ENCODE peak calls at places on chromosomes 5 and 9, in four cellular contexts. O is A549, C is H1, B is K562. U is an unnamed sample.

GRCh38 chr5:169628891-169629290 is 8.2 kb upstream of the DOCK2 start:
- DNase-seq in B (no peak), O (no peak), C (no peak), U (peak; percentile 86)

GRCh38 chr5:153569036-153569435 is 78.6 kb downstream of the GRIA1 start:
- DNase-seq in C (no peak), B (no peak), O (no peak), U (peak; percentile 46)

GRCh38 chr5:143682788-143683419 is 129.1 kb upstream of the HMHB1 start:
- DNase-seq in B (no peak), O (no peak), C (no peak), U (peak; percentile 37)

GRCh38 chr5:93193756-93194155 is 387.3 kb downstream of the NR2F1-AS1 start:
- DNase-seq in C (no peak), B (no peak), O (no peak), U (peak; percentile 36)

GRCh38 chr9:93317495-93318094 is 133.7 kb downstream of the WNK2 start:
- DNase-seq in C (no peak), B (no peak), O (no peak), U (no peak)

GRCh38 chr9:117662651-117663050 is 41.6 kb upstream of the TLR4 start:
- DNase-seq in B (no peak), C (no peak), O (no peak), U (no peak)

GRCh38 chr5:146081685-146082084 is 23.7 kb downstream of the PLAC8L1 start:
- DNase-seq in C (no peak), B (no peak), O (no peak), U (no peak)

GRCh38 chr9:113617550-113617949 is 154.0 kb downstream of the RGS3 start:
- DNase-seq in B (no peak), C (no peak), O (no peak), U (no peak)

GRCh38 chr5:78899922-78900362 is 85.2 kb downstream of the ARSB start:
- DNase-seq in O (peak; percentile 50), C (peak; percentile 79), B (peak; percentile 66), U (peak; percentile 67)

GRCh38 chr9:128323192-128323730 is 622 bp downstream of the COQ4 start:
- DNase-seq in O (no peak), B (no peak), C (no peak), U (peak; percentile 63)

GRCh38 chr9:34463098-34463900 is 4.7 kb downstream of the DNAI1 start:
- DNase-seq in C (no peak), O (peak; percentile 11), B (no peak), U (peak; percentile 60)

GRCh38 chr5:105504-106080 is 13.6 kb downstream of the PLEKHG4B start:
- DNase-seq in C (no peak), O (no peak), B (no peak), U (no peak)

GRCh38 chr5:107464403-107464802 is 206.3 kb downstream of the EFNA5 start:
- DNase-seq in B (no peak), C (no peak), O (no peak), U (no peak)

GRCh38 chr5:179258001-179258921 is 87.0 kb downstream of the ADAMTS2 start:
- DNase-seq in O (no peak), C (no peak), B (no peak), U (no peak)

GRCh38 chr9:88326936-88327335 is 61.3 kb upstream of the SPIN1 start:
- DNase-seq in B (no peak), C (no peak), O (no peak), U (no peak)

GRCh38 chr9:134375430-134376385 is 49.5 kb downstream of the RXRA start:
- DNase-seq in B (peak; percentile 39), C (no peak), O (peak; percentile 33), U (no peak)

DNA sequence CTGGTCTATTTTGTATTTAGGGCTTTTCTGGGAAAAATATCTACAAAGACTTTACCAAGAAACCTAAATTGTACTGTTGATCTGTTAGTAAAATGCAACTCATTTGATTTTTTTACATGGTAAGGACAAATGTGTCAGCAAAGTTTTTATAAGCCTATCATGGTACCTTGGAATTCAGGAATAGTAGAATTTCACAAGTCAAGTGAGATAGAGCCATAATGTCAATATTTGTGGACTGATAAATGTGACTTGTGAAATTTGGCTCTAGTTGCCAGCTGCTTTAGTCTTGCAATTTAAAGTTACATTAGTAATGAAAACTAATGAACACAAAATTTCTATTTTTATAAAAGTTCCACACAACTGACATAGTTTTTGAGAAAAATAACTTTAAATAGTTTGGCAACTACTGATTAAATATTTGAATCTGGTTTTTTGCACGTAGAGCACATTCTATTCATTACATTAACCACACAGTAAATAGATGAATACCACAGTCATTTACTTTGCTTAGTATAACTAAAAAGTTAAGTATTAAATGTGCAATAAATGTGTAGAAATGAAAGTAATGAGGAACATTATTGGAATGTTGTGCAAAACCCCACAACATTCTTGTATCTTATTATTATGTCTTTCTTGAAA is 41.2 kb upstream of the RIOK2 start:
- DNase-seq in O (peak; percentile 5), B (no peak), C (no peak), U (peak; percentile 61)
- TF ChIP-seq MAFK in O (no peak), B (no peak), C (no peak), U (peak; percentile 14)

DNA sequence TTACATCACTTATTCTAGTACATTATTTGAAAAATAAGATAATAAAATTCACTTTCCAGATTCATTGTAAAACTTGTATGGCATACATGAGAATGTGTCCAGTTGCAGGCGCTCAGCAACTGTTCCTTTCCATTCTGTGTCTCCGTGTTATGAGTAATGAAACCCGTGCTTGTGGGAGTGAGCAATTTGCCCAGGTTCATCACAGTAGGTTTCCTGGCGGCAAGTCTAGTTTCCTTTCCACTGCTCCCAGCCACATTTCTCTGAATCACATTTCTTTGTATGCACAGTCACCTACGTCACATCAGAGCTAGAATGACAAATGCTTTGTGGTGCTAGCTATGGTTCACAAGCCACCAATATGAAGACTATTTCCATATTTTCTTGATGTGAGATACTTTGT is 39.9 kb downstream of the MOCS2 start:
- DNase-seq in C (no peak), O (no peak), B (no peak), U (peak; percentile 83)
- TF ChIP-seq USF2 in C (no peak), O (no peak), B (no peak), U (no peak)

GRCh38 chr9:3321186-3321585 is 204.6 kb downstream of the RFX3 start:
- DNase-seq in O (no peak), B (no peak), C (no peak), U (no peak)

GRCh38 chr9:3329361-3329760 is 196.4 kb downstream of the RFX3 start:
- DNase-seq in B (no peak), C (no peak), O (no peak), U (peak; percentile 67)

DNA sequence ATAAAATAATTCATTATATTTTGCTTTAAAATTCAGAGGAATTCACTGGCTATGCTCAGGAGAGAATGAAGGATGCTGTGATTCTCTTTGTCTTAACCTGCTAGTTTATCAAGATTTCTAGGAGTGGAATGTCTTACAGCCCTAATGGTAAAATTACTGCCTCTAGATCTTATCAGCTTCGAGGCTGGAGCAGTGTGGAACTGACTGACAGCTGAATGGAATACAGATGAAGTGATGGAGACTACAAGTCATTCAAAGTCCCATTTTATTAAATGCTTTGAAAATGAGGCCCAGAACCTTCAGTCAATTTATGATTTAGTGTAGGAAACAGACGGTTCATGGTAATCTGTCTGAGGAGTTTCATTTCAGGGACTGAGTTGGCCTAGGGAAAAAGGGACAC is 202.1 kb downstream of the RFX3 start:
- DNase-seq in C (no peak), B (no peak), O (no peak), U (no peak)
- TF ChIP-seq MAFK in C (no peak), B (no peak), O (no peak), U (no peak)

DNA sequence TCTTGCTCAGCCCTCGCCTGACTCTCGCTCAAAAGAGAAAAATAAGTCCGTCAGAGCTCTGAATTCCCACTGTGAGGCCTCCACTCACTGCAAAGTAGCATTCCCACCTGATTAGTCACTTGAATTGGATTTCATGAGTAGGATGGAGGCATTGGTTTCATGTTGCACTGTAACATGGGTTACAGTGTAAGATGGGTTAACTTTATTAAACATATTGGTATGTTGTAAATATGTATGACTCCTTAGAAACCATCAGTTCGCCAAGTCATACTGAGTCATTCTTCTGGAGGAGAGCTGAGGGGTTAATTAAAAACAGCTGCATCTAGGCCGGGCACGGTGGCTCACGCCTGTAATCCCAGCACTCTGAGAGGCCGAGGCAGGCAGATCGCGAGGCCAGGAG is 93.8 kb upstream of the BNC2 start:
- DNase-seq in O (no peak), B (no peak), C (no peak), U (peak; percentile 100)
- TF ChIP-seq USF2 in O (no peak), B (no peak), C (no peak), U (no peak)

GRCh38 chr5:158487156-158487555 is 612.6 kb downstream of the EBF1 start:
- DNase-seq in C (no peak), O (no peak), B (no peak), U (no peak)
- TF ChIP-seq MAFK in C (no peak), O (no peak), B (no peak), U (no peak)

DNA sequence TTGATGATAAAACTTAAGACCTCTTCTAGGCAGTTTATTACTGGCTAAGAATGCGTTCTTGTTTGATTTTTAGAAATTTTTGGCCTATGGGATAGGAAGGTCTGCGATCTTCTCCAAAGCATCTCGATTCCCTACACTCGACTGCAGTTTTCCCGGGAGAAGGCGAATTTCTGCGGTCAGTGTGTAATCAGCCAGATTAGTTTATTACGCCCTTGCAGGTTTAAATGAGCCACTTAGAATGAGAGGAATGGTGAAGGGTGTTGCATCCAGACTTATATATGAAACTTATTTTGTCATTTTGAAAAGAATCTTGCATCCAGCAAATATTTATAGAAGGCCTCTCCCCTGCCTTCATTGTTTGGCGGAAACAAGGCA is 1.2 kb downstream of the MTAP start:
- DNase-seq in O (no peak), C (no peak), B (no peak), U (no peak)
- TF ChIP-seq USF2 in O (no peak), C (no peak), B (no peak), U (no peak)

GRCh38 chr9:20863910-20864309 is 167.5 kb downstream of the HACD4 start:
- DNase-seq in B (no peak), C (no peak), O (no peak), U (no peak)
- TF ChIP-seq MAFK in B (no peak), C (no peak), O (no peak), U (no peak)

DNA sequence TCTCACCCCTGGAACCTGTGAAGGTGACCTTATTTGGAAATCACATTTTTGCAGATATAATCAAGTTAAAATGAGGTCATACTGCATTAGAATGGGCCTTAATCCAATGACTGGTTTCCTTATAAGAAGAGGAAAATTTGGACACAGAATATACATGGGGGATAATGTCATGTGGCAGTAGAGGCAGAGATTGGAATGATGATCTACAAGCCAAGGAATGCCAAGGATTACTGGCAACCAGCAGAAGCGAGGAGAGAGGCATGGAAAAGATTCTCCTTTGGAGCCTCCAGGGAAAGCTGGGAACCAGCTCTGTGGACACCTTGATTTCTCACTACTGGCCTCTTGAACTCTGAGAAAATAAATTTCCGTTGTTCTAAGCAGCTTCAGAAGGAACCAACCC is 20.2 kb upstream of the CEP78 start:
- DNase-seq in O (no peak), B (no peak), C (no peak), U (peak; percentile 31)
- TF ChIP-seq USF2 in O (no peak), B (no peak), C (no peak), U (no peak)